ENCODE peak calls at places on chromosome 7, in six cellular contexts. U is prostate gland, P is HCT116, Y is transverse colon, M is endothelial cell of umbilical vein, L is SK-N-SH. W is an unnamed sample. For H3K9me3, the result is how much of the 10 kb centered on the place peaks cover.

GRCh38 chr7:83579740-83580139 is 69.2 kb downstream of the SEMA3E start:
- DNase-seq in Y (no peak), L (no peak), U (no peak), P (no peak), M (peak), W (no peak)

GRCh38 chr7:99540542-99540941 is 11.4 kb downstream of the FAM200A start:
- DNase-seq in M (no peak), P (no peak), Y (no peak), L (no peak), U (no peak), W (no peak)

GRCh38 chr7:117134885-117135552 is 181.7 kb downstream of the ST7 start:
- DNase-seq in Y (no peak), P (no peak), L (no peak), M (no peak), U (no peak), W (no peak)

GRCh38 chr7:89623018-89623672 is 531.1 kb upstream of the STEAP1 start:
- DNase-seq in U (peak), M (peak), L (peak), P (peak), Y (no peak), W (no peak)

GRCh38 chr7:43491984-43492383 is 90.9 kb upstream of the STK17A start:
- DNase-seq in P (no peak), U (no peak), Y (no peak), L (no peak), M (peak), W (no peak)

GRCh38 chr7:43199333-43199732 is 86.9 kb downstream of the HECW1 start:
- DNase-seq in Y (no peak), M (peak), P (no peak), L (no peak), U (no peak), W (no peak)

GRCh38 chr7:91713669-91714068 is 166.8 kb downstream of the MTERF1 start:
- DNase-seq in Y (no peak), P (no peak), L (no peak), M (no peak), U (no peak), W (no peak)

GRCh38 chr7:5636446-5636835 is 145.0 kb downstream of the RNF216 start:
- DNase-seq in M (peak), U (no peak), Y (no peak), P (no peak), L (no peak), W (no peak)

GRCh38 chr7:100829150-100829716 is 1.9 kb upstream of the EPHB4 start:
- DNase-seq in U (no peak), M (peak), Y (no peak), P (no peak), L (peak), W (no peak)

GRCh38 chr7:69691327-69691726 is 93.1 kb downstream of the AUTS2 start:
- DNase-seq in M (no peak), L (no peak), U (no peak), Y (no peak), P (no peak), W (no peak)

GRCh38 chr7:2433713-2434550 is 30.5 kb downstream of the CHST12 start:
- DNase-seq in Y (no peak), L (peak), M (no peak), P (no peak), U (no peak), W (no peak)

GRCh38 chr7:114175140-114175539 is 239.5 kb upstream of the FOXP2 start:
- DNase-seq in Y (no peak), L (no peak), P (no peak), U (no peak), M (no peak), W (no peak)

GRCh38 chr7:77388055-77388454 is 28.1 kb downstream of the GSAP start:
- DNase-seq in P (no peak), L (no peak), M (no peak), U (no peak), Y (no peak), W (no peak)

GRCh38 chr7:40223451-40224112 is 88.8 kb downstream of the SUGCT start:
- DNase-seq in U (no peak), Y (no peak), P (no peak), L (no peak), M (no peak), W (no peak)

DNA sequence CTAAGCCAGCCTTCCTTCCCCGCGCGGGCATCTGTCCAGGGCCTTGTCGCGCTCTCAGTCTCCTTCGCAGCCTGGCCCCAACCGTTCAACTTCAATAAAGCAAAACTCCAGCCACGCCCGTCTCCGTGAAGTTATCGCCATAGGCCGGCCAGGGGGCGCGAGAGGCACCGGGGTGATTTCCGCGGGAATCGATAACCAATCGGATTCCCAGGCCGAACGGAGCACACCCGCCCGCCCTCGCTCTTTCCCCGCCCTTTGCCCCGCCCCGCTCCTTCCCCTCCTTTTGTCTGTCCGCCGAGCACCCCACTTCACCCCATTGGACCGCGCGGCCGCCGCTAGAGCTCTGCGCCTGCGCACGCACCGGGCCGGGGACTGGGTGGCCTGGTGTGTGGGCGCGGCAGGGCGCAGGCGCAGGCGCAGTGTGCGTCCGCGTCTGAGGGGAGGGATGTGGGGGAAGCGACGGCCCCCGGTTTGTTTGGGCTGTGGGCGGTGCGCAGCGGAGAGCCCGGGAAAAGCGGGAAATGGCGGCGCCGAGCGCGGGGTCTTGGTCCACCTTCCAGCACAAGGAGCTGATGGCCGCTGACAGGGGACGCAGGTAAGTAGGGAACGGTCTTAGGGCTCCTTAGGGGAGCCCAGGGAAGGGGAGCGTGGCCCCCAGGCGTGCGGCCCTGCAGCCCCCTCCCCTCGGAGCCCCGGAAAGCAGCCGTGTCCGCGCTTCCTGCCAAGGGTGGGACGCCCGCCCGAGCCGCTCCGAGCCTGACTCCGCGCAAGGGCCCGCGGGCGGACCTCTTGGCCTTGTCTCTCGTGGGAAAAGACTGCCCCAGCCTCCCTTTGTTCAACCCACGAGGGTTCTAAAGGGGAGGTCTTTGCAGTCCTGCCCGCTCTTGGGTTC is at the start of gene CASP2:
- DNase-seq in P (peak), L (peak), M (peak), U (peak), Y (peak), W (peak)
- TF ChIP-seq CTCF in P (peak), L (peak), M (no peak), U (no peak), Y (peak), W (peak)

DNA sequence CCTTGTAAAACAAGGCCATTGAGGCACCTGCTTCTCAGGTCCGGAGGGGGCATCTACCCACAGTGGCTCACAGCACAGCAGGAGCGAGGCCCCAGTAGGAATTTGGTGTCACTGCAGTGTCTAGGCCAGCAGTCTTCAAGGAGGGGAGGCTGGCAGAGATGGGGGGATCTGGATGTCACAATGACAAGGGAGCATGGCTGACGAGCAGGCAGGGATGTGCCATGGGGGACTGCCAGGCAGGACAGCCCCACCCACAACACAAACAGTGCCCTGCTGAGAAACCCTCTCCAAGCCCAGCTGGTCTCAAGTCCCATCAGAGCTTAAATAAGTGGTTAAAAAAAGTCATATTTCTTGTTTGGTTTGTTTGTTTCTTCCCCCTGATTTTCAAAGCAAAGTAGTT is 121.0 kb upstream of the ZNF716 start:
- DNase-seq in P (no peak), Y (no peak), U (no peak), L (no peak), M (no peak), W (no peak)
- H3K9me3 ChIP-seq in P (under half), Y (under half), U (under half), L (under half), M (under half), W (under half)

GRCh38 chr7:47938574-47939165 is 9.6 kb downstream of the PKD1L1 start:
- DNase-seq in U (no peak), M (no peak), P (no peak), Y (no peak), L (no peak), W (no peak)

GRCh38 chr7:47935336-47935735 is 12.9 kb downstream of the PKD1L1 start:
- DNase-seq in L (no peak), Y (no peak), U (no peak), M (no peak), P (no peak), W (no peak)

GRCh38 chr7:47936323-47936722 is 11.9 kb downstream of the PKD1L1 start:
- DNase-seq in Y (no peak), L (no peak), M (no peak), U (no peak), P (no peak), W (no peak)

GRCh38 chr7:47937711-47938573 is 10.3 kb downstream of the PKD1L1 start:
- DNase-seq in P (no peak), Y (peak), U (no peak), L (no peak), M (no peak), W (no peak)

GRCh38 chr7:47937065-47937687 is 11.1 kb downstream of the PKD1L1 start:
- DNase-seq in L (no peak), P (no peak), Y (peak), M (no peak), U (no peak), W (no peak)
- TF ChIP-seq POLR2AphosphoS5 in L (no peak), P (no peak), Y (no peak), M (no peak), U (no peak), W (no peak)

GRCh38 chr7:241513-241912 is 48.5 kb upstream of the FOXL3 start:
- DNase-seq in M (no peak), Y (no peak), L (no peak), P (no peak), U (no peak), W (no peak)

GRCh38 chr7:236967-237366 is 44.6 kb downstream of the FAM20C start:
- DNase-seq in P (no peak), L (no peak), Y (no peak), U (no peak), M (no peak), W (no peak)

GRCh38 chr7:237385-237784 is 45.0 kb downstream of the FAM20C start:
- DNase-seq in P (no peak), L (no peak), Y (no peak), U (no peak), M (no peak), W (no peak)

GRCh38 chr7:240128-240676 is 47.8 kb downstream of the FAM20C start:
- DNase-seq in P (no peak), Y (no peak), M (no peak), L (no peak), U (no peak), W (no peak)

DNA sequence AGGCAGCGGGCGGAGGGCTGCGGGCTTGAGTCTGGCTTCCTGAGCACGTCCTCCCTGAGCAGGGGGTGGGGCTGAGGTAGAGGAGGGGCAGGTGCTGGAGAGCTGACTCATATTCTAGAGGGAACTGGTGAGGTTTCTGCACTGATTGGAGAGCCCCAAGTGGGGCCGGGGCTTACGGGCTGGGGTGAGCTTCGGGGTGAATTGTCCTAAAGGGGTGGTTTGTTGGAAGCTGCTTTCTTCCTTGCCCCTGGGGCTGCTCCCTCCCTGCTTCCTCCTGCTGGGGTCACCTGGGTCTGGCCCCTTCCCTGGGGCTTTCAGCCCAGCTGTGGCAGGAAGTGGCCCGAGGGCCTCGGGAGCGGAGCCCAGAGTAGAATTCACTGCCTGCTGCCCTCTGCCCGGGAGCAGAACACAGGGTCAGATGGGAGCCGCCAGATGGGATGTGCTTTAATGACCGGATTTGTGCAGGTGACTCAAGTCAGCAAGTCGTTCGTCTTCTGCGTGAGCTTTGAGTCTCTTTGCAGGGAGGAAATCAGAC is 48.6 kb downstream of the FAM20C start:
- DNase-seq in L (no peak), P (no peak), Y (no peak), M (peak), U (no peak), W (no peak)
- TF ChIP-seq CTCF in L (no peak), P (no peak), Y (no peak), M (no peak), U (no peak), W (no peak)

DNA sequence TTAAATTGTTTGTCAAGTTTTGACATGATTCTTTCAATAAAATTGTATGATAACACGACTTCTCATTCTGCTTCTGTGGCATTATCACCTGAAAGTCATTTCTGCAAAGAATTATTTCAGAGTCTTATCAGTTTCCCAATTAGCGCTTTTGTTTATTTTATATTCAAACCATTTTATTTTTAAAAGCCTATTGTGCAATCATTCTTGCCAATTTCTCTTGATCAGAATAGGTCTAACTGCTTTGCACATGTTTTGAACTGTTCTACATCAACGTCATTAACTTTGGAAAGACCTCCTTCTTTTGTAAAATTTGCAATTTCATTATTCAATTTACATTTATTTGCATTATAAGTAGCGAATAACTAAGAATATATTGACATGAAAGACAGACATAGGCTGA is 758.1 kb downstream of the CNTNAP2 start:
- DNase-seq in U (no peak), Y (no peak), M (no peak), L (no peak), P (no peak), W (no peak)
- H3K9me3 ChIP-seq in U (under half), Y (under half), M (under half), L (under half), P (under half), W (under half)